ENCODE peak calls at places on chromosomes 4 and X, in eight cellular contexts. L is vagina, V is heart right ventricle, E is cardiac fibroblast, Y is tibial nerve, K is IMR-90, J is A549, U is fibroblast of lung. W is an unnamed sample.

GRCh38 chrX:112233164-112233563 is 150.6 kb upstream of the TRPC5 start:
- DNase-seq in L (no peak), V (no peak), E (no peak), Y (no peak), K (no peak), J (no peak), U (no peak), W (no peak)

GRCh38 chrX:12777670-12778069 is 13.5 kb upstream of the PRPS2 start:
- DNase-seq in L (no peak), V (no peak), E (no peak), Y (no peak), K (no peak), J (no peak), U (no peak), W (no peak)

GRCh38 chr4:125187621-125188176 is 127.1 kb upstream of the FAT4 start:
- DNase-seq in L (no peak), V (peak), E (peak), Y (no peak), K (peak), J (no peak), U (peak), W (no peak)

GRCh38 chrX:102711872-102712215 is 404 bp upstream of the GPRASP2 start:
- DNase-seq in L (no peak), V (no peak), E (no peak), Y (no peak), K (no peak), J (no peak), U (no peak), W (no peak)

GRCh38 chrX:146224442-146224841 is 406.8 kb downstream of the SLITRK2 start:
- DNase-seq in L (no peak), V (no peak), E (no peak), Y (no peak), K (no peak), J (no peak), U (no peak), W (no peak)

GRCh38 chr4:20028694-20029093 is 223.0 kb upstream of the SLIT2 start:
- DNase-seq in L (no peak), V (no peak), E (peak), Y (no peak), K (peak), J (no peak), U (peak), W (no peak)

GRCh38 chr4:151644625-151645024 is 116.2 kb downstream of the GATB start:
- DNase-seq in L (no peak), V (no peak), E (no peak), Y (no peak), K (no peak), J (no peak), U (no peak), W (no peak)

GRCh38 chr4:36651253-36651652 is 369.8 kb downstream of the DTHD1 start:
- DNase-seq in L (no peak), V (no peak), E (no peak), Y (no peak), K (no peak), J (no peak), U (no peak), W (no peak)

GRCh38 chrX:11998944-11999343 is 139.3 kb upstream of the FRMPD4 start:
- DNase-seq in L (no peak), V (no peak), E (no peak), Y (no peak), K (no peak), J (no peak), U (no peak), W (no peak)

GRCh38 chr4:24922416-24922815 is 9.6 kb upstream of the CCDC149 start:
- DNase-seq in L (no peak), V (no peak), E (peak), Y (no peak), K (peak), J (no peak), U (no peak), W (no peak)

GRCh38 chr4:163866728-163867313 is 372.3 kb downstream of the TMA16 start:
- DNase-seq in L (no peak), V (no peak), E (no peak), Y (no peak), K (peak), J (no peak), U (peak), W (no peak)

GRCh38 chrX:16589826-16590225 is 60.1 kb upstream of the S100G start:
- DNase-seq in L (no peak), V (no peak), E (no peak), Y (no peak), K (no peak), J (no peak), U (no peak), W (no peak)

GRCh38 chr4:108152980-108153379 is 15.8 kb downstream of the LEF1 start:
- DNase-seq in L (no peak), V (no peak), E (no peak), Y (no peak), K (no peak), J (no peak), U (no peak), W (no peak)

GRCh38 chrX:32483534-32484136 is 727.7 kb downstream of the DMD start:
- DNase-seq in L (no peak), V (no peak), E (peak), Y (no peak), K (no peak), J (no peak), U (peak), W (no peak)

GRCh38 chrX:111874241-111874640 is 1.7 kb upstream of the TRPC5OS start:
- DNase-seq in L (no peak), V (no peak), E (no peak), Y (no peak), K (no peak), J (no peak), U (no peak), W (no peak)

DNA sequence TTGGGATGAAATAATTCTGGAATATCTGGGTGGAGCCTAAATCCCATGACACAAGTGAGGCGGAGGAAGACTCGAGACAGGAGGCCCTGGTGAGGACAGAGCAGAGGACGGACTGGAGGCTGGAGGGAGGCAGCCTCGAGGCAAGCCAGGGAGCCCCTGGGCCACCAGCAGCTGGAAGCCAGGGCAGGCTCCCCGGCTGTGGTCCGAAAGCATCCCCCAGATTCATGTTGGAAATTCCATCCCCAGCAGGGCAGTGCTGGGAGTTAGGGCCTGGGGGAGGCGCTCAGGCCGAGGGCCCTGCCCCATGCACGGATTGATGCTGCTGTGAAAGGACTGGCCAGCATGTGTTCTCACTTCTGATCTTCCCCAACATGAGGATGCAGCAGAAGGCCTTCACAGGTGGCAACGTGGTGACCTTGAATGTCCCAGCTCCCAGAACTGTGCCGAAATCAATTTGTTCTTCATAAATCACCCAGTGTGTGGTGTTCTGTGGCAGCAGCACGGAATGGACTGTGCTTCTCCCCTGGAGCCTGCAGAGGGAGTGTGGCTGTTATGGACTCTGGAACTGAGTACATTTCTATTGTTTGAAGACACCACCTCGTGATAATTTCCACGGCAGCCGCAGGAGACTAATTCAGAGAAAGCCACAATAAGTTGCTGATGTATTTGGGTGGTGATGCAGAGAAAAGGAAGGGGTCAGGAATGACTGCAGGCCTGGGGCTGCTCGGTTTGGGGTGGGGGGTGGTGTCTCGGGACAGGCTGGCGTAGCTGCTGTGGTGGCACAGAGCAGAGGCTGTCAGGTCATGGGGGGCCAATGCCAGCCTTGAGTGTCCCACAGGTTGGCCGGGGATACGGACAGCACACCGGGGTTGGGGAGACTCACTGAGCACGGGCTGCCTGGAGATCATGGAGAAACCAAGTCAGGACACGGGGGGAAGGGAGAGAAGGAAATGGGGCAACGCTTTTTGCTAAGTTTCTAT is 56.9 kb downstream of the PCGF3 start:
- DNase-seq in L (no peak), V (no peak), E (peak), Y (no peak), K (no peak), J (no peak), U (no peak), W (no peak)
- TF ChIP-seq CTCF in L (no peak), V (no peak), E (peak), Y (no peak), K (peak), J (no peak), U (peak), W (peak)

GRCh38 chr4:112236040-112236439 is 4.5 kb downstream of the AP1AR start:
- DNase-seq in L (no peak), V (no peak), E (no peak), Y (no peak), K (no peak), J (no peak), U (no peak), W (no peak)

GRCh38 chr4:112230879-112231778 is 458 bp upstream of the AP1AR start:
- DNase-seq in L (peak), V (peak), E (peak), Y (peak), K (peak), J (peak), U (peak), W (peak)

GRCh38 chr4:112234952-112235609 is 3.5 kb downstream of the AP1AR start:
- DNase-seq in L (no peak), V (no peak), E (peak), Y (peak), K (peak), J (peak), U (peak), W (peak)

DNA sequence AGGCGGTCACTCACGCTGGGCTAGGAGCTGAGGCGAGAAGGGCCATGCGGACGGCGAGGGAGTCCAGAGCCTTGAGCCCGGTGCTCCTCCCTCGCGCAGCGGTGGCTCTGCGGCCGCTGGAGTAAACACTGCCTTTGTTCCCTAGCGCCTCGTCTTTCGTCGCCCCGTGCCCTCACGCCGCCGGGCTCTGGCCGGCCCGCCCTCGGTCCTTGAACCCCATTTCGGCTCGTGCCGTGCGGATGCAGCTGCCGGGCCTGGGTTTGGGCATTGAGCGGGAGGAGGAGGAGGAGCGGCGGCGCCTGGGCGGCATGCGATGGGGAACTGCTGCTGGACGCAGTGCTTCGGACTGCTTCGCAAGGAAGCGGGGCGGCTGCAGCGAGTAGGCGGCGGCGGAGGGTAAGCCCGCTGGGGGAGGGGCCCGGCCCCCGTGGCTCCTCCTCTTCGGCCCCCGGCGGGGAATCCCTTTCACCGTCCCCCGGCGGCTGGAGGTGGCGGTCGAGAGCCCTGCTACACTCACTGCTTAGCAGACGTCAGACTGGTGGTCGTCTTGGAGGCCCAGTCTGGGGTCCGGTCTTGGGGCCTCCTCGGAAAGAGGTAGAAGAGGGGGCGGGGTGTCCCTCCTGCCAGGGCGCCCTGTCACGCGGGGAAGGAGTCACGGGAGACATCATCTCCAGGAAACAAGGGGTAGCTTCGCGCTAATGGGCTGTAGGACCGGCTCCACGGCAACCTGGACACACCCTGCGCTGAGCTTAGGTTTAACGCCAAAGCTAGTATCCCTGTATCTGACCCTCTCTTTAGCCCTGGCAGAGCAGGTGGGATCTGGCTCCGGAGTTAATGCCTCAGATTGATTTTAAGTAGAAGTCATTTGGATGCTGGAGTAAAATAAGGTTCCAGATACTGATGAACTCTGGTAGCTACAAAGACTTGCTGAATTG is at the start of gene AP1AR:
- DNase-seq in L (no peak), V (peak), E (peak), Y (peak), K (peak), J (peak), U (peak), W (no peak)
- TF ChIP-seq CTCF in L (no peak), V (peak), E (peak), Y (peak), K (peak), J (no peak), U (peak), W (peak)

DNA sequence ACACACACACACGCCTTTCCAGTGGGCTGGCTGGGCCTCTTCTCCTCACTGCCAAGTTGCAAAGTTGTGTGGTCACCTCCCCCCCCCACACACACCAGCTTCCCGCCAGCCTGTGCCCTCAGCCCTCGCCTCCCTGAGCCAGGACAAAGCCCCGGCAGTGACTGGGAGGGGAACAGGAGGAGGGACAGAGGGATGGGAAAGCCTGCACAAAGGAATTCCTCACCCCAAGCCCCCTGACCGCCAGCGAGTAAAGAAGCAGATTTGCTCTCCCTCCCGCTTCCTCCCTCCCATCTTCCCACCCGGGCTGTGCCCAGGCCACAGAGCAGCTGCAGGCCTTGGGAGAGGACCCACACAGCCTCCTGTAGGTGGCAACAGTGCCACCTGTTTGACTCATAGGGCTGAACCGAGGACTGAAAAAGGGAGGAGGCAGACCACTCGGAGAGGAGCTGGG is at the start of gene GDPD2:
- DNase-seq in L (no peak), V (no peak), E (no peak), Y (no peak), K (no peak), J (no peak), U (peak), W (no peak)
- TF ChIP-seq CTCF in L (no peak), V (peak), E (no peak), Y (no peak), K (no peak), J (peak), U (no peak), W (no peak)

DNA sequence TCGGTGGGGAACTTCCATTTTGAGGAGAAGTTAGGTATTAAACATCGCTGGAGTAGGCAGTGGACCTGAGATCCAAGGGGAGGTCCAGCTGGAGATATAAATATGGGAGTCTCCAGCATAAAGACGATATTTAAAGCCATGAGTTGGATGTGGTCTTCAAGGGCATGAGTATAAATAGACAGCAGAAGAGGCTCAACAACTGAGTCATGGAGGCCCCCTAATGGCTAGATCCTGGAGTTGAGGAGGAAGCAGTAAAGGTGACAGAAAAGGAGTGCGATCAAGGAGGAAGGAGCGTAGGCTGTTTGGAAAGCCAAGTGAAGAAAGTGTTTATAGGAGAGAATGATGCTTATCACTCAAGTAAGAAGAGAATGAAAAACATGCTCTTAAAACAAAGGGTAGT is 18.1 kb upstream of the APBB2 start:
- DNase-seq in L (no peak), V (no peak), E (peak), Y (no peak), K (no peak), J (no peak), U (no peak), W (no peak)
- TF ChIP-seq CTCF in L (no peak), V (no peak), E (peak), Y (no peak), K (no peak), J (no peak), U (no peak), W (no peak)

DNA sequence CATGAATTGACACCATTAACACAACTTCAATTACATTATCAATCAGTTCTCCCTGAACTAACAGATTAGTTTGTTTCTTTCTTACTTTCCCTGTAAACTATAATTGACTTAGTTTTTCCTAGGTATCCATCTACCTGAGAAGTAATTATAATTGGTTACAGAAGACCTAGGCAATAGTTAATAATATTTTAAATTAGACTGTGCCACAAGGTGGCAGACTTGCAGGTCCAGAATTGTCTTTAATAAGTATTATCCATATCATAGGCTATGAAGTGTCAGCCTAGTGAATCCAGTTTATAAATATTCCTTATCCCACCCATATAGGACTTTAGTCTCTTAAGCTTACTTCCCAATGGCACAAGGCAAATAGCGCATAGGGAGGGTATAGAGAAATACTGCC is 48.9 kb upstream of the FAM47B start:
- DNase-seq in L (no peak), V (no peak), E (no peak), Y (no peak), K (peak), J (no peak), U (no peak), W (no peak)
- TF ChIP-seq CTCF in L (no peak), V (peak), E (no peak), Y (peak), K (peak), J (peak), U (peak), W (peak)

DNA sequence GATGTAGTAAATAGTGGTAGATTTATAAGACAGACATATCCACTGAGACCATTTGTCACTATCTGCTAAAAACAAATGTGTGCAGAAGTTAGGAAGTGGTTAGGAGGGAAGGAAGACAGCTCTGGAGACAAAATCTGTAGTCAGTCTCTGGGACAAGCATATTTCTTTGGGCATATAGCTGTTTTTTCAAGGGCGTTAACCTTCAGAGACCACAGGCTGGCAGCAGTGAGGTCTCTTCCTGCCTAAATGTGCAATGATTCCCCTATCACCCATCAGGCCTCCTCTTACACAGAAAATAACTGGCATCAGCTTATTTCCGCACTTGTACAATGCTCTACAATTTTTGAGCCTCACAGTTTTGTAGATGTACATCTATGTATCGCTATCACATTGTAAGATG is 6.5 kb downstream of the TMEM150C start:
- DNase-seq in L (no peak), V (no peak), E (no peak), Y (no peak), K (no peak), J (no peak), U (no peak), W (no peak)
- TF ChIP-seq CTCF in L (no peak), V (no peak), E (no peak), Y (no peak), K (no peak), J (no peak), U (no peak), W (no peak)

GRCh38 chr4:6834867-6835266 is 52.3 kb downstream of the KIAA0232 start:
- DNase-seq in L (no peak), V (no peak), E (peak), Y (no peak), K (peak), J (no peak), U (no peak), W (no peak)
- TF ChIP-seq CTCF in L (no peak), V (no peak), E (no peak), Y (no peak), K (no peak), J (no peak), U (no peak), W (no peak)

GRCh38 chr4:152959080-152959479 is 23.0 kb downstream of the FHDC1 start:
- DNase-seq in L (no peak), V (no peak), E (no peak), Y (no peak), K (no peak), J (no peak), U (no peak), W (no peak)

GRCh38 chr4:152956650-152957436 is 20.7 kb downstream of the FHDC1 start:
- DNase-seq in L (no peak), V (no peak), E (peak), Y (no peak), K (peak), J (no peak), U (peak), W (peak)

GRCh38 chr4:152956167-152956566 is 20.0 kb downstream of the FHDC1 start:
- DNase-seq in L (no peak), V (no peak), E (no peak), Y (no peak), K (no peak), J (no peak), U (no peak), W (no peak)

GRCh38 chr4:152961041-152961751 is 25.1 kb downstream of the FHDC1 start:
- DNase-seq in L (no peak), V (no peak), E (no peak), Y (no peak), K (no peak), J (no peak), U (peak), W (no peak)

DNA sequence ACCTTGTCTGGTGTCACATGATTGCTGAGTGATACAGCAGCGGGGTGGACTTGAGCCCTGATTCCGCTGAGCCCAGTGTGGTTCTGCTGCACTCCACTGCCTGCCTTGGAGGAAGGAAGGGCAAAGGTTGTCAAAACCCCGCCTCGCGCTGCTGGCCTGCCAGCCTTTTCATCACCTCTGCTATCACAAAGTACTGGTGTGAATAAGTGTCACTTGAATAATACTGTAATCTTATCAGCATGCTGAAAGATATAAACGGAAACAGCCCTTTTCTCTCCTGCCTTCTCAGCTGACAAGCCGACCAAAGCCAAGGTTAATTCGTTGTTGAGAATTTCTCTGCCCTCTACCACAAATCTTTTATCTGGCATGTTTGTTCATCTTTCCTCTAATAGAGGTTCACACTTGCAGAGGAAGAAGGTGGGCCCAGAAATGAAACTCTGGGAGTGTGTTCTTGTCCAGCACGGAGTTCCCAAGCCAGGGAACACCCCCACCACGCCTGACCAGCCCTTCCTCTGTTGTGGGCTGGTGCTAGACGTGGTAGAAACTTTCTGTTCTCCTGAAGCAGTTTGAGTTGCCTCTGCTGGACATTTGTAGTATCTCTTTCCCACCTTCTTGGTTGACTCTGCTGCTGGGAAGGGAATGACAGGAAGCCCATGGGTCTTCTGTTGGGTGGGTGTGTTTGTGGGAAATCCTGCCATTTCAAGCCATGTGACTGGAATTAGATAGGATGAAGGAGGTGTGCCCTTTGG is 21.5 kb downstream of the FHDC1 start:
- DNase-seq in L (no peak), V (peak), E (no peak), Y (no peak), K (no peak), J (no peak), U (no peak), W (no peak)
- TF ChIP-seq CTCF in L (no peak), V (no peak), E (no peak), Y (no peak), K (no peak), J (no peak), U (no peak), W (no peak)